ENCODE peak calls at places on chromosome 6, in seven cellular contexts. One of them, this sample, is unnamed.

GRCh38 chr6:14310955-14311354 is 193.4 kb downstream of the CD83 start:
- DNase-seq in activated CD8-positive, alpha-beta memory T cell treated with anti-CD3 and anti-CD28 coated beads for 48 hours: no peak
- DNase-seq in ureter: no peak
- DNase-seq in RWPE1: no peak
- DNase-seq in activated effector memory CD4-positive, alpha-beta T cell treated with anti-CD3 and anti-CD28 coated beads, Interleukin-2, amount 50 U/mL, for 16 hours: no peak
- DNase-seq in amniotic epithelial cell: peak; percentile 57
- DNase-seq in DMS153: no peak
- DNase-seq in this sample: no peak

GRCh38 chr6:25142506-25142905 is 136.7 kb upstream of the CARMIL1 start:
- DNase-seq in activated effector memory CD4-positive, alpha-beta T cell treated with anti-CD3 and anti-CD28 coated beads, Interleukin-2, amount 50 U/mL, for 16 hours: no peak
- DNase-seq in amniotic epithelial cell: no peak
- DNase-seq in activated CD8-positive, alpha-beta memory T cell treated with anti-CD3 and anti-CD28 coated beads for 48 hours: no peak
- DNase-seq in RWPE1: no peak
- DNase-seq in DMS153: no peak
- DNase-seq in ureter: no peak
- DNase-seq in this sample: no peak

GRCh38 chr6:130978660-130979396 is 84.2 kb downstream of the EPB41L2 start:
- DNase-seq in amniotic epithelial cell: no peak
- DNase-seq in activated CD8-positive, alpha-beta memory T cell treated with anti-CD3 and anti-CD28 coated beads for 48 hours: no peak
- DNase-seq in RWPE1: no peak
- DNase-seq in ureter: no peak
- DNase-seq in activated effector memory CD4-positive, alpha-beta T cell treated with anti-CD3 and anti-CD28 coated beads, Interleukin-2, amount 50 U/mL, for 16 hours: no peak
- DNase-seq in DMS153: no peak
- DNase-seq in this sample: no peak

GRCh38 chr6:130118236-130118635 is 99.9 kb downstream of the L3MBTL3 start:
- DNase-seq in activated CD8-positive, alpha-beta memory T cell treated with anti-CD3 and anti-CD28 coated beads for 48 hours: no peak
- DNase-seq in activated effector memory CD4-positive, alpha-beta T cell treated with anti-CD3 and anti-CD28 coated beads, Interleukin-2, amount 50 U/mL, for 16 hours: no peak
- DNase-seq in DMS153: no peak
- DNase-seq in amniotic epithelial cell: no peak
- DNase-seq in RWPE1: no peak
- DNase-seq in ureter: no peak
- DNase-seq in this sample: no peak

GRCh38 chr6:127463056-127463455 is 3.9 kb upstream of the KIAA0408 start:
- DNase-seq in ureter: no peak
- DNase-seq in amniotic epithelial cell: peak; percentile 33
- DNase-seq in activated CD8-positive, alpha-beta memory T cell treated with anti-CD3 and anti-CD28 coated beads for 48 hours: no peak
- DNase-seq in RWPE1: no peak
- DNase-seq in activated effector memory CD4-positive, alpha-beta T cell treated with anti-CD3 and anti-CD28 coated beads, Interleukin-2, amount 50 U/mL, for 16 hours: no peak
- DNase-seq in DMS153: no peak
- DNase-seq in this sample: peak; percentile 52

GRCh38 chr6:127554435-127555006 is 22.5 kb upstream of the C6orf58 start:
- DNase-seq in ureter: no peak
- DNase-seq in activated effector memory CD4-positive, alpha-beta T cell treated with anti-CD3 and anti-CD28 coated beads, Interleukin-2, amount 50 U/mL, for 16 hours: no peak
- DNase-seq in DMS153: peak; percentile 26
- DNase-seq in activated CD8-positive, alpha-beta memory T cell treated with anti-CD3 and anti-CD28 coated beads for 48 hours: no peak
- DNase-seq in RWPE1: peak; percentile 55
- DNase-seq in amniotic epithelial cell: peak; percentile 41
- DNase-seq in this sample: peak; percentile 57

GRCh38 chr6:168149015-168149414 is 70.0 kb upstream of the FRMD1 start:
- DNase-seq in activated CD8-positive, alpha-beta memory T cell treated with anti-CD3 and anti-CD28 coated beads for 48 hours: no peak
- DNase-seq in DMS153: no peak
- DNase-seq in RWPE1: no peak
- DNase-seq in activated effector memory CD4-positive, alpha-beta T cell treated with anti-CD3 and anti-CD28 coated beads, Interleukin-2, amount 50 U/mL, for 16 hours: no peak
- DNase-seq in amniotic epithelial cell: no peak
- DNase-seq in ureter: peak; percentile 25
- DNase-seq in this sample: no peak

GRCh38 chr6:168908887-168909286 is 344.8 kb downstream of the THBS2 start:
- DNase-seq in activated effector memory CD4-positive, alpha-beta T cell treated with anti-CD3 and anti-CD28 coated beads, Interleukin-2, amount 50 U/mL, for 16 hours: no peak
- DNase-seq in RWPE1: no peak
- DNase-seq in amniotic epithelial cell: peak; percentile 55
- DNase-seq in activated CD8-positive, alpha-beta memory T cell treated with anti-CD3 and anti-CD28 coated beads for 48 hours: no peak
- DNase-seq in DMS153: no peak
- DNase-seq in ureter: no peak
- DNase-seq in this sample: peak; percentile 86

GRCh38 chr6:13331516-13332348 is 3.4 kb upstream of the TBC1D7 start:
- DNase-seq in DMS153: no peak
- DNase-seq in ureter: no peak
- DNase-seq in RWPE1: no peak
- DNase-seq in activated CD8-positive, alpha-beta memory T cell treated with anti-CD3 and anti-CD28 coated beads for 48 hours: no peak
- DNase-seq in activated effector memory CD4-positive, alpha-beta T cell treated with anti-CD3 and anti-CD28 coated beads, Interleukin-2, amount 50 U/mL, for 16 hours: no peak
- DNase-seq in amniotic epithelial cell: peak; percentile 27
- DNase-seq in this sample: peak; percentile 64

GRCh38 chr6:119129968-119130484 is 51.6 kb upstream of the FAM184A start:
- DNase-seq in DMS153: no peak
- DNase-seq in ureter: no peak
- DNase-seq in RWPE1: peak; percentile 69
- DNase-seq in activated CD8-positive, alpha-beta memory T cell treated with anti-CD3 and anti-CD28 coated beads for 48 hours: no peak
- DNase-seq in activated effector memory CD4-positive, alpha-beta T cell treated with anti-CD3 and anti-CD28 coated beads, Interleukin-2, amount 50 U/mL, for 16 hours: no peak
- DNase-seq in amniotic epithelial cell: peak; percentile 45
- DNase-seq in this sample: peak; percentile 69

GRCh38 chr6:87029711-87030314 is 65.1 kb downstream of the CGA start:
- DNase-seq in ureter: no peak
- DNase-seq in activated effector memory CD4-positive, alpha-beta T cell treated with anti-CD3 and anti-CD28 coated beads, Interleukin-2, amount 50 U/mL, for 16 hours: no peak
- DNase-seq in activated CD8-positive, alpha-beta memory T cell treated with anti-CD3 and anti-CD28 coated beads for 48 hours: no peak
- DNase-seq in amniotic epithelial cell: peak; percentile 59
- DNase-seq in RWPE1: peak; percentile 36
- DNase-seq in DMS153: peak; percentile 20
- DNase-seq in this sample: peak; percentile 85

GRCh38 chr6:74603676-74604075 is 602.2 kb downstream of the COL12A1 start:
- DNase-seq in DMS153: no peak
- DNase-seq in ureter: no peak
- DNase-seq in RWPE1: no peak
- DNase-seq in activated CD8-positive, alpha-beta memory T cell treated with anti-CD3 and anti-CD28 coated beads for 48 hours: no peak
- DNase-seq in amniotic epithelial cell: no peak
- DNase-seq in activated effector memory CD4-positive, alpha-beta T cell treated with anti-CD3 and anti-CD28 coated beads, Interleukin-2, amount 50 U/mL, for 16 hours: no peak
- DNase-seq in this sample: peak; percentile 21

GRCh38 chr6:157235600-157236039 is 87.7 kb downstream of the TMEM242 start:
- DNase-seq in activated CD8-positive, alpha-beta memory T cell treated with anti-CD3 and anti-CD28 coated beads for 48 hours: no peak
- DNase-seq in activated effector memory CD4-positive, alpha-beta T cell treated with anti-CD3 and anti-CD28 coated beads, Interleukin-2, amount 50 U/mL, for 16 hours: peak; percentile 80
- DNase-seq in ureter: peak; percentile 69
- DNase-seq in RWPE1: peak; percentile 20
- DNase-seq in DMS153: no peak
- DNase-seq in amniotic epithelial cell: peak; percentile 37
- DNase-seq in this sample: peak; percentile 60

GRCh38 chr6:21729431-21729830 is 135.9 kb downstream of the SOX4 start:
- DNase-seq in ureter: no peak
- DNase-seq in RWPE1: no peak
- DNase-seq in DMS153: no peak
- DNase-seq in activated CD8-positive, alpha-beta memory T cell treated with anti-CD3 and anti-CD28 coated beads for 48 hours: no peak
- DNase-seq in amniotic epithelial cell: no peak
- DNase-seq in activated effector memory CD4-positive, alpha-beta T cell treated with anti-CD3 and anti-CD28 coated beads, Interleukin-2, amount 50 U/mL, for 16 hours: no peak
- DNase-seq in this sample: no peak

GRCh38 chr6:21312118-21312517 is 281.4 kb upstream of the SOX4 start:
- DNase-seq in ureter: no peak
- DNase-seq in RWPE1: no peak
- DNase-seq in activated effector memory CD4-positive, alpha-beta T cell treated with anti-CD3 and anti-CD28 coated beads, Interleukin-2, amount 50 U/mL, for 16 hours: no peak
- DNase-seq in amniotic epithelial cell: no peak
- DNase-seq in DMS153: peak; percentile 74
- DNase-seq in activated CD8-positive, alpha-beta memory T cell treated with anti-CD3 and anti-CD28 coated beads for 48 hours: no peak
- DNase-seq in this sample: no peak

GRCh38 chr6:104955927-104956662 is 812 bp upstream of the LIN28B start:
- DNase-seq in RWPE1: no peak
- DNase-seq in activated CD8-positive, alpha-beta memory T cell treated with anti-CD3 and anti-CD28 coated beads for 48 hours: no peak
- DNase-seq in activated effector memory CD4-positive, alpha-beta T cell treated with anti-CD3 and anti-CD28 coated beads, Interleukin-2, amount 50 U/mL, for 16 hours: no peak
- DNase-seq in DMS153: no peak
- DNase-seq in amniotic epithelial cell: no peak
- DNase-seq in ureter: no peak
- DNase-seq in this sample: no peak

GRCh38 chr6:30007132-30007764 is 53.8 kb upstream of the POLR1H start:
- DNase-seq in amniotic epithelial cell: no peak
- DNase-seq in DMS153: no peak
- DNase-seq in activated effector memory CD4-positive, alpha-beta T cell treated with anti-CD3 and anti-CD28 coated beads, Interleukin-2, amount 50 U/mL, for 16 hours: peak; percentile 73
- DNase-seq in RWPE1: no peak
- DNase-seq in ureter: no peak
- DNase-seq in activated CD8-positive, alpha-beta memory T cell treated with anti-CD3 and anti-CD28 coated beads for 48 hours: no peak
- DNase-seq in this sample: no peak

GRCh38 chr6:1608976-1609661 is 596 bp upstream of the FOXC1 start:
- DNase-seq in activated effector memory CD4-positive, alpha-beta T cell treated with anti-CD3 and anti-CD28 coated beads, Interleukin-2, amount 50 U/mL, for 16 hours: no peak
- DNase-seq in RWPE1: peak; percentile 40
- DNase-seq in amniotic epithelial cell: no peak
- DNase-seq in DMS153: no peak
- DNase-seq in activated CD8-positive, alpha-beta memory T cell treated with anti-CD3 and anti-CD28 coated beads for 48 hours: no peak
- DNase-seq in ureter: no peak
- DNase-seq in this sample: no peak

GRCh38 chr6:169961772-169962561 is 210.5 kb downstream of the ERMARD start:
- DNase-seq in activated effector memory CD4-positive, alpha-beta T cell treated with anti-CD3 and anti-CD28 coated beads, Interleukin-2, amount 50 U/mL, for 16 hours: peak; percentile 59
- DNase-seq in RWPE1: no peak
- DNase-seq in DMS153: no peak
- DNase-seq in ureter: peak; percentile 47
- DNase-seq in activated CD8-positive, alpha-beta memory T cell treated with anti-CD3 and anti-CD28 coated beads for 48 hours: no peak
- DNase-seq in amniotic epithelial cell: no peak
- DNase-seq in this sample: peak; percentile 5

GRCh38 chr6:166520905-166521834 is 65.3 kb downstream of the RAMACL start:
- DNase-seq in ureter: no peak
- DNase-seq in RWPE1: no peak
- DNase-seq in activated CD8-positive, alpha-beta memory T cell treated with anti-CD3 and anti-CD28 coated beads for 48 hours: no peak
- DNase-seq in DMS153: no peak
- DNase-seq in amniotic epithelial cell: peak; percentile 37
- DNase-seq in activated effector memory CD4-positive, alpha-beta T cell treated with anti-CD3 and anti-CD28 coated beads, Interleukin-2, amount 50 U/mL, for 16 hours: no peak
- DNase-seq in this sample: peak; percentile 70

GRCh38 chr6:43972179-43972914 is 154.9 kb downstream of the MRPL14 start:
- DNase-seq in DMS153: no peak
- DNase-seq in activated effector memory CD4-positive, alpha-beta T cell treated with anti-CD3 and anti-CD28 coated beads, Interleukin-2, amount 50 U/mL, for 16 hours: peak; percentile 30
- DNase-seq in RWPE1: peak; percentile 48
- DNase-seq in amniotic epithelial cell: no peak
- DNase-seq in activated CD8-positive, alpha-beta memory T cell treated with anti-CD3 and anti-CD28 coated beads for 48 hours: no peak
- DNase-seq in ureter: peak; percentile 50
- DNase-seq in this sample: no peak

GRCh38 chr6:169789146-169789943 is 37.9 kb downstream of the ERMARD start:
- DNase-seq in activated effector memory CD4-positive, alpha-beta T cell treated with anti-CD3 and anti-CD28 coated beads, Interleukin-2, amount 50 U/mL, for 16 hours: peak; percentile 46
- DNase-seq in DMS153: peak; percentile 16
- DNase-seq in activated CD8-positive, alpha-beta memory T cell treated with anti-CD3 and anti-CD28 coated beads for 48 hours: no peak
- DNase-seq in ureter: peak; percentile 39
- DNase-seq in amniotic epithelial cell: no peak
- DNase-seq in RWPE1: peak; percentile 17
- DNase-seq in this sample: peak; percentile 34

GRCh38 chr6:17831135-17831534 is 124.4 kb upstream of the NUP153 start:
- DNase-seq in DMS153: no peak
- DNase-seq in activated CD8-positive, alpha-beta memory T cell treated with anti-CD3 and anti-CD28 coated beads for 48 hours: no peak
- DNase-seq in activated effector memory CD4-positive, alpha-beta T cell treated with anti-CD3 and anti-CD28 coated beads, Interleukin-2, amount 50 U/mL, for 16 hours: no peak
- DNase-seq in amniotic epithelial cell: no peak
- DNase-seq in RWPE1: no peak
- DNase-seq in ureter: no peak
- DNase-seq in this sample: peak; percentile 31

GRCh38 chr6:28543671-28544131 is 18.0 kb downstream of the GPX5 start:
- DNase-seq in ureter: no peak
- DNase-seq in activated CD8-positive, alpha-beta memory T cell treated with anti-CD3 and anti-CD28 coated beads for 48 hours: no peak
- DNase-seq in amniotic epithelial cell: peak; percentile 32
- DNase-seq in DMS153: no peak
- DNase-seq in activated effector memory CD4-positive, alpha-beta T cell treated with anti-CD3 and anti-CD28 coated beads, Interleukin-2, amount 50 U/mL, for 16 hours: peak; percentile 65
- DNase-seq in RWPE1: no peak
- DNase-seq in this sample: peak; percentile 22

GRCh38 chr6:158104696-158105095 is 63.4 kb downstream of the SERAC1 start:
- DNase-seq in activated CD8-positive, alpha-beta memory T cell treated with anti-CD3 and anti-CD28 coated beads for 48 hours: no peak
- DNase-seq in activated effector memory CD4-positive, alpha-beta T cell treated with anti-CD3 and anti-CD28 coated beads, Interleukin-2, amount 50 U/mL, for 16 hours: no peak
- DNase-seq in RWPE1: no peak
- DNase-seq in DMS153: no peak
- DNase-seq in ureter: no peak
- DNase-seq in amniotic epithelial cell: no peak
- DNase-seq in this sample: no peak

GRCh38 chr6:42978487-42978792 is 541 bp downstream of the PEX6 start:
- DNase-seq in RWPE1: peak; percentile 38
- DNase-seq in amniotic epithelial cell: peak; percentile 27
- DNase-seq in activated effector memory CD4-positive, alpha-beta T cell treated with anti-CD3 and anti-CD28 coated beads, Interleukin-2, amount 50 U/mL, for 16 hours: peak; percentile 75
- DNase-seq in ureter: no peak
- DNase-seq in activated CD8-positive, alpha-beta memory T cell treated with anti-CD3 and anti-CD28 coated beads for 48 hours: no peak
- DNase-seq in DMS153: no peak
- DNase-seq in this sample: peak; percentile 18

GRCh38 chr6:128415387-128415786 is 105.0 kb downstream of the PTPRK start:
- DNase-seq in activated CD8-positive, alpha-beta memory T cell treated with anti-CD3 and anti-CD28 coated beads for 48 hours: no peak
- DNase-seq in RWPE1: no peak
- DNase-seq in amniotic epithelial cell: no peak
- DNase-seq in ureter: no peak
- DNase-seq in DMS153: no peak
- DNase-seq in activated effector memory CD4-positive, alpha-beta T cell treated with anti-CD3 and anti-CD28 coated beads, Interleukin-2, amount 50 U/mL, for 16 hours: no peak
- DNase-seq in this sample: no peak

GRCh38 chr6:43020847-43021246 is 576 bp upstream of the RRP36 start:
- DNase-seq in RWPE1: peak; percentile 15
- DNase-seq in activated CD8-positive, alpha-beta memory T cell treated with anti-CD3 and anti-CD28 coated beads for 48 hours: no peak
- DNase-seq in ureter: no peak
- DNase-seq in amniotic epithelial cell: peak; percentile 23
- DNase-seq in activated effector memory CD4-positive, alpha-beta T cell treated with anti-CD3 and anti-CD28 coated beads, Interleukin-2, amount 50 U/mL, for 16 hours: no peak
- DNase-seq in DMS153: no peak
- DNase-seq in this sample: peak; percentile 34

GRCh38 chr6:167550936-167551633 is 226.2 kb downstream of the TTLL2 start:
- DNase-seq in amniotic epithelial cell: no peak
- DNase-seq in activated CD8-positive, alpha-beta memory T cell treated with anti-CD3 and anti-CD28 coated beads for 48 hours: no peak
- DNase-seq in DMS153: no peak
- DNase-seq in RWPE1: no peak
- DNase-seq in activated effector memory CD4-positive, alpha-beta T cell treated with anti-CD3 and anti-CD28 coated beads, Interleukin-2, amount 50 U/mL, for 16 hours: no peak
- DNase-seq in ureter: peak; percentile 89
- DNase-seq in this sample: peak; percentile 67

GRCh38 chr6:35213161-35213823 is 464 bp upstream of the SCUBE3 start:
- DNase-seq in amniotic epithelial cell: no peak
- DNase-seq in DMS153: no peak
- DNase-seq in activated CD8-positive, alpha-beta memory T cell treated with anti-CD3 and anti-CD28 coated beads for 48 hours: no peak
- DNase-seq in activated effector memory CD4-positive, alpha-beta T cell treated with anti-CD3 and anti-CD28 coated beads, Interleukin-2, amount 50 U/mL, for 16 hours: no peak
- DNase-seq in RWPE1: no peak
- DNase-seq in ureter: no peak
- DNase-seq in this sample: no peak

GRCh38 chr6:37020426-37021211 is 15.2 kb downstream of the FGD2 start:
- DNase-seq in activated CD8-positive, alpha-beta memory T cell treated with anti-CD3 and anti-CD28 coated beads for 48 hours: no peak
- DNase-seq in RWPE1: no peak
- DNase-seq in ureter: no peak
- DNase-seq in activated effector memory CD4-positive, alpha-beta T cell treated with anti-CD3 and anti-CD28 coated beads, Interleukin-2, amount 50 U/mL, for 16 hours: no peak
- DNase-seq in DMS153: peak; percentile 69
- DNase-seq in amniotic epithelial cell: no peak
- DNase-seq in this sample: no peak

GRCh38 chr6:14476793-14477531 is 359.4 kb downstream of the CD83 start:
- DNase-seq in activated CD8-positive, alpha-beta memory T cell treated with anti-CD3 and anti-CD28 coated beads for 48 hours: no peak
- DNase-seq in RWPE1: no peak
- DNase-seq in activated effector memory CD4-positive, alpha-beta T cell treated with anti-CD3 and anti-CD28 coated beads, Interleukin-2, amount 50 U/mL, for 16 hours: no peak
- DNase-seq in ureter: peak; percentile 79
- DNase-seq in DMS153: no peak
- DNase-seq in amniotic epithelial cell: peak; percentile 78
- DNase-seq in this sample: peak; percentile 89

GRCh38 chr6:53048431-53049195 is 16.6 kb upstream of the FBXO9 start:
- DNase-seq in DMS153: no peak
- DNase-seq in activated effector memory CD4-positive, alpha-beta T cell treated with anti-CD3 and anti-CD28 coated beads, Interleukin-2, amount 50 U/mL, for 16 hours: no peak
- DNase-seq in RWPE1: peak; percentile 55
- DNase-seq in amniotic epithelial cell: peak; percentile 88
- DNase-seq in activated CD8-positive, alpha-beta memory T cell treated with anti-CD3 and anti-CD28 coated beads for 48 hours: no peak
- DNase-seq in ureter: no peak
- DNase-seq in this sample: peak; percentile 90

GRCh38 chr6:33278810-33279209 is 1.9 kb downstream of the B3GALT4 start:
- DNase-seq in activated CD8-positive, alpha-beta memory T cell treated with anti-CD3 and anti-CD28 coated beads for 48 hours: no peak
- DNase-seq in DMS153: no peak
- DNase-seq in ureter: no peak
- DNase-seq in amniotic epithelial cell: no peak
- DNase-seq in RWPE1: no peak
- DNase-seq in activated effector memory CD4-positive, alpha-beta T cell treated with anti-CD3 and anti-CD28 coated beads, Interleukin-2, amount 50 U/mL, for 16 hours: no peak
- DNase-seq in this sample: no peak

GRCh38 chr6:168968228-168968627 is 285.4 kb downstream of the THBS2 start:
- DNase-seq in activated effector memory CD4-positive, alpha-beta T cell treated with anti-CD3 and anti-CD28 coated beads, Interleukin-2, amount 50 U/mL, for 16 hours: no peak
- DNase-seq in ureter: peak; percentile 69
- DNase-seq in DMS153: peak; percentile 94
- DNase-seq in activated CD8-positive, alpha-beta memory T cell treated with anti-CD3 and anti-CD28 coated beads for 48 hours: no peak
- DNase-seq in RWPE1: peak; percentile 35
- DNase-seq in amniotic epithelial cell: peak; percentile 50
- DNase-seq in this sample: peak; percentile 91

GRCh38 chr6:42260424-42260888 is 42.8 kb upstream of the MRPS10 start:
- DNase-seq in activated effector memory CD4-positive, alpha-beta T cell treated with anti-CD3 and anti-CD28 coated beads, Interleukin-2, amount 50 U/mL, for 16 hours: no peak
- DNase-seq in amniotic epithelial cell: peak; percentile 11
- DNase-seq in RWPE1: no peak
- DNase-seq in activated CD8-positive, alpha-beta memory T cell treated with anti-CD3 and anti-CD28 coated beads for 48 hours: no peak
- DNase-seq in DMS153: no peak
- DNase-seq in ureter: no peak
- DNase-seq in this sample: peak; percentile 43

GRCh38 chr6:167683028-167683862 is 143.5 kb upstream of the AFDN start:
- DNase-seq in amniotic epithelial cell: peak; percentile 1
- DNase-seq in activated effector memory CD4-positive, alpha-beta T cell treated with anti-CD3 and anti-CD28 coated beads, Interleukin-2, amount 50 U/mL, for 16 hours: no peak
- DNase-seq in ureter: no peak
- DNase-seq in activated CD8-positive, alpha-beta memory T cell treated with anti-CD3 and anti-CD28 coated beads for 48 hours: no peak
- DNase-seq in DMS153: no peak
- DNase-seq in RWPE1: peak; percentile 52
- DNase-seq in this sample: peak; percentile 95

GRCh38 chr6:9257215-9257614 is 821.9 kb upstream of the SLC35B3 start:
- DNase-seq in amniotic epithelial cell: no peak
- DNase-seq in ureter: no peak
- DNase-seq in activated effector memory CD4-positive, alpha-beta T cell treated with anti-CD3 and anti-CD28 coated beads, Interleukin-2, amount 50 U/mL, for 16 hours: no peak
- DNase-seq in RWPE1: no peak
- DNase-seq in DMS153: no peak
- DNase-seq in activated CD8-positive, alpha-beta memory T cell treated with anti-CD3 and anti-CD28 coated beads for 48 hours: no peak
- DNase-seq in this sample: no peak